ENCODE peak calls at places on chromosomes 16 and 17, in six cellular contexts. B, C, G, F, J and Z are unnamed samples.

GRCh38 chr17:77494664-77495435 is 354.1 kb downstream of the SEC14L1 start:
- DNase-seq in J (peak), F (peak), G (peak), C (peak), B (peak), Z (peak)

GRCh38 chr16:84107921-84108320 is 8.8 kb downstream of the MBTPS1 start:
- DNase-seq in G (no peak), J (no peak), F (no peak), B (no peak), C (no peak), Z (no peak)

GRCh38 chr17:47970725-47971511 is at the start of gene CDK5RAP3:
- DNase-seq in C (peak), F (peak), G (peak), B (peak), J (peak), Z (peak)

GRCh38 chr17:27295945-27296344 is 2.0 kb downstream of the WSB1 start:
- DNase-seq in J (no peak), F (no peak), C (no peak), B (no peak), G (peak), Z (no peak)

GRCh38 chr16:87582221-87582965 is 19.9 kb upstream of the JPH3 start:
- DNase-seq in F (no peak), J (no peak), B (no peak), G (no peak), C (peak), Z (no peak)

GRCh38 chr17:16191604-16192003 is 23.7 kb downstream of the NCOR1 start:
- DNase-seq in G (no peak), J (no peak), B (no peak), F (no peak), C (no peak), Z (no peak)

GRCh38 chr17:54967621-54968258 is 714 bp downstream of the COX11 start:
- DNase-seq in J (no peak), G (peak), C (no peak), B (no peak), F (peak), Z (peak)

GRCh38 chr17:33056392-33057146 is 64.9 kb downstream of the SPACA3 start:
- DNase-seq in G (no peak), C (no peak), F (no peak), J (no peak), B (no peak), Z (no peak)

GRCh38 chr17:69870091-69870530 is 204.9 kb upstream of the KCNJ16 start:
- DNase-seq in J (no peak), B (no peak), C (no peak), F (no peak), G (peak), Z (no peak)

GRCh38 chr17:42283241-42284019 is 4.9 kb upstream of the STAT5A start:
- DNase-seq in C (no peak), G (no peak), B (no peak), J (no peak), F (no peak), Z (no peak)

GRCh38 chr16:84239910-84240309 is at the start of gene KCNG4:
- DNase-seq in J (no peak), C (no peak), G (no peak), F (no peak), B (no peak), Z (no peak)

GRCh38 chr17:11240041-11240801 is 792 bp upstream of the SHISA6 start:
- DNase-seq in J (no peak), F (no peak), C (peak), B (no peak), G (no peak), Z (no peak)

GRCh38 chr17:19762515-19762961 is 14.4 kb upstream of the ALDH3A1 start:
- DNase-seq in F (no peak), B (peak), C (peak), G (peak), J (peak), Z (no peak)

GRCh38 chr17:69677130-69677529 is 262.6 kb downstream of the MAP2K6 start:
- DNase-seq in C (no peak), G (no peak), B (no peak), F (no peak), J (no peak), Z (no peak)

GRCh38 chr17:41705271-41705991 is 6.7 kb upstream of the GAST start:
- DNase-seq in J (no peak), C (no peak), F (no peak), B (no peak), G (no peak), Z (no peak)

GRCh38 chr16:69036399-69037091 is 68.9 kb upstream of the HAS3 start:
- DNase-seq in B (no peak), J (no peak), F (no peak), G (peak), C (no peak), Z (no peak)

GRCh38 chr16:3094289-3095027 is 4.6 kb downstream of the ZSCAN10 start:
- DNase-seq in J (peak), C (no peak), F (peak), B (peak), G (peak), Z (no peak)

GRCh38 chr17:30922235-30922993 is 669 bp downstream of the ADAP2 start:
- DNase-seq in C (no peak), F (no peak), J (no peak), B (no peak), G (peak), Z (no peak)

GRCh38 chr16:84529607-84530006 is 25.1 kb upstream of the MEAK7 start:
- DNase-seq in C (no peak), B (no peak), J (no peak), F (no peak), G (no peak), Z (no peak)

GRCh38 chr17:2192367-2193028 is 111.1 kb downstream of the SMG6 start:
- DNase-seq in J (no peak), C (no peak), F (peak), B (peak), G (peak), Z (no peak)
- H3K27ac ChIP-seq in J (no peak), C (peak), F (peak), B (no peak), G (no peak), Z (no peak)

DNA sequence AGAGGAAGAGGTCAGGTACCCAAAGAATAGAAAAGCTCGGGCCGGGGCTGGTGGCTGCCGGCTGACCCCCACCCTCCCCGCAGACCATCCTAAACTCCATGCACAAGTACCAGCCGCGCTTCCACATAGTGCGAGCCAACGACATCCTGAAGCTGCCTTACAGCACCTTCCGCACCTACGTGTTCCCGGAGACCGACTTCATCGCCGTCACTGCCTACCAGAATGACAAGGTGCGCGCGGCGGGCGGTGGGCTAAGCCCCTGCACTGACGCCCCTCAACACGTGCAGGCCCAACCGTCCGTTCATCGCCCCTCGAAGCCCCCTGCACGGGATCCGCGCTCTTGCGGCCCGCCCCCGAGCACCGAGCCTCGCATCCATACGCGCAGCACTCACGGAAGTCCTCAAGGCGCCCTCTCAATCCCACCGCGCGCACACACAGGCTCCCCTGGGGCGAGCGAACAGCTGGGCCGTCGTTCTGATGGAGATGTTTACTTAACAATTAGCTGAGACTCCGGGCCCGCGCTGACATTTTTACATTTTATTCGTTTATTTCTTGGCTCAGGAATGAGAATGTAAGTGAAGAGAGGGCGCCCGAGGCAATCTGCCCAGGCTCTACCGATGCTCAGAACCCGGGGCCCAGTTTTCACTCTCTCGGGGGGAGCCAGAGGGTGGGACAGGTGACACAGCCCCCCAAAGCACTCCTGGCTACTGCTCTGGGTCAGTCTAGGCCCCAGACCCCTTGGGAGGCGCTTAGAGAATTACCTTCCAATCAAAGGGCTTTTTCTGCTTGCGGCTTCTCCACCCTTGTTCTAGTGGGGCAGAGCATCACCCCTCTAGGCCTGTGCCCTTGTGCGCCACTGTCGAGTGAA is 3.6 kb downstream of the TBX2 start:
- DNase-seq in G (no peak), B (no peak), F (no peak), J (no peak), C (no peak), Z (no peak)
- H3K27ac ChIP-seq in G (no peak), B (no peak), F (no peak), J (no peak), C (peak), Z (no peak)

GRCh38 chr17:76138896-76139248 is 2.2 kb downstream of the FOXJ1 start:
- DNase-seq in C (no peak), G (no peak), B (no peak), F (no peak), J (no peak), Z (no peak)

GRCh38 chr17:76137351-76138233 is 3.5 kb downstream of the FOXJ1 start:
- DNase-seq in G (no peak), C (no peak), F (no peak), B (no peak), J (no peak), Z (no peak)

GRCh38 chr17:76137026-76137350 is 4.1 kb downstream of the FOXJ1 start:
- DNase-seq in J (no peak), F (no peak), G (no peak), B (no peak), C (no peak), Z (no peak)

GRCh38 chr17:76139261-76139752 is 1.7 kb downstream of the FOXJ1 start:
- DNase-seq in J (no peak), C (no peak), G (peak), B (no peak), F (no peak), Z (no peak)

DNA sequence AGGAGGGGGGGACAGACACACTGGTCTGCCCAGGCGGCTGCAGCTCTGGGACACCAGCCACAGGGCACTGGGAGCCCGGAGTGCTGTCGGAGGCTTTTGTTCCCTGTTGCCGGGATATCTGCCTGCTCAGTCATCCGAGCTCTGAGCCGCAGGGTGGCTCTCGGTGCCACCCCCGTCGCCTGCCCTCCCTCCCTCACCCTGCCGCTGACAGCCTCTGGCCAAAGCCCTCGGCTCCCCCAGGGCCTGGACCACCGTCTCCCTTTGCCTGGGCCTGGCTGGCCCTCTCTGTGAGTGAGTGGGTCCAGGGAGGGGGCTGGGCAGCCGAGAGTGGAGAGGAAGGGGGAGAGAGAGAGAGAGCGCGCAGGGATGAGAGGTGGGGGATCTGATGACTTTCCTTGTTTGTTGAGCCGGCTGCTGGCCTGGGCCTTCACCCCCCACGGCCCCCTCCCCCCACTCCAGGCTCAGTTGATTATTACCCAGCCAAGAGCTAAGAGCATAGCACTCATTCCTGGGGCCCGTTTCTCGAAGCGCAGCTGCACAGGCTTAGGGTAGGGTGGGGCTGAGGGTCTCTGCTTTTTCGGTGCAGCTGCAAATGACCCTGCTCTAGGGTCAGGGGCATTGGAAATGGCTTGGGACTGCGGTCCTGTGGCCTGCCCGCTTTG is 2.7 kb downstream of the FOXJ1 start:
- DNase-seq in C (no peak), F (no peak), B (no peak), J (no peak), G (no peak), Z (no peak)
- H3K27ac ChIP-seq in C (no peak), F (no peak), B (no peak), J (no peak), G (no peak), Z (no peak)

DNA sequence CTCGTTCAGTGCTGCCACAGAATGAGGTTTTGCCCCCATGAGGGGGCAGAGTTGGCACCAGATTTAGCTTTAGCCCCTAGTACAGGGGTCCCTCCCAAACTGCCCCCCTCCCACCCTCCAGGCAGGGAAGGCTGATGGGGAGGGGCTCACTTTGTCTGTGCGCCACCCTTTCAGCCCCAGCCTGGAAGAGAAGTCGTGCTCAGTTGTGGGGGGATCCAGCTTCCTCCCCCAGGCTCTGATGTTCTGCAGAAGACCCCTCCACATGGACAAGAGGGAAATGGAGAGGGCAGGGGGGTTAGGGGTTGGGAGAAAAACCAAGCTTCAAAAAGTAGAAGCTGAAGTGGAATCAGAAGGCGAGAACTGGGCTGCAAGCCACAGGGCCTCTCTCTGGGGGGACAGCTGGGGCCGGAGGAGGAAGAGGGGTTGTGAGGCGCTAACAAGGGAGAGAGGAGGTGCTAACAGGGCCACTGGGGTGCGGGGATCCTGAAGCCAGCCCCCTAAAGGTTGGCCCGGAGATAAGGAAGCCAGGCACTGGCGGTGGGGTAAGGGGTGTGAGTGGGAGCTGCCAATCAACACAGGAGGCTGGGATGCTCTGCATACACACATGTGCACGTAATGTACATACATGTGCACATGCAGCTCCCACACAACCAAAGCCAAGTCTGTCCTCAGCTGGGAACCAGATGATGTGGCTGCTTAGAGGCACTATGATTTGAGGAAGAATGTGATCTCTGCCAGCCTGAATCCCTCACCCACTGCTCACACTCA is 7.0 kb upstream of the TMEM92 start:
- DNase-seq in C (no peak), G (no peak), J (no peak), F (no peak), B (no peak), Z (no peak)
- H3K27ac ChIP-seq in C (peak), G (no peak), J (no peak), F (peak), B (no peak), Z (peak)

GRCh38 chr17:40022961-40023541 is 7.8 kb downstream of the CSF3 start:
- DNase-seq in J (no peak), C (no peak), B (no peak), F (no peak), G (no peak), Z (no peak)

GRCh38 chr17:40020146-40020545 is 4.9 kb downstream of the CSF3 start:
- DNase-seq in B (no peak), F (no peak), G (no peak), C (no peak), J (no peak), Z (no peak)

GRCh38 chr17:40022497-40022896 is 7.3 kb downstream of the CSF3 start:
- DNase-seq in J (no peak), C (no peak), G (no peak), B (no peak), F (no peak), Z (no peak)

GRCh38 chr17:40019140-40019991 is 4.1 kb downstream of the CSF3 start:
- DNase-seq in G (no peak), F (no peak), J (no peak), B (no peak), C (no peak), Z (no peak)

DNA sequence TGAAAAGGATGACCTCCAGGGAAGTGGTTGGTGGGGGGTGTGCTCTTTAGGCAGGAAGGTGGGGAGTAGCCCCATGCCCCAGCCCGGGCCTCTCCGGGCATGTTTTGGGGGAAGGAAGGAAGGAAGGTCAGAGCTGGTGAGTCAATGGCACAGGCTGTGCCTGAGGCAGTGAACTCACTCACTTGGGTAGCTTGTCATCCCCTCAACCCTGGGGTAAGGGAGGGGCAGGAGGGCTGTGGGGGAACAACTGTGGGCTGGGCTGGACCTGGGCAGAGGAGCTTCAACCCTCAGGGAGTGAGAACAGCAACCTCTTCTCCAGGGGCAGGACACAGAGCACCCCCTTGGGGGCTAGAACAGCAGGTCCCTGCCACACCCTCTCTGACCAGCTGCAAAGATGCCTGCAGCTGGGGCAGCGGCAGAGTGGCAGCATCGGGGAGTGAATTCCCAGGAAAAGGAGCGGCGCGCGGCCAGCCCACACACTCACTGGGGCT is 6.3 kb downstream of the CSF3 start:
- DNase-seq in F (no peak), J (no peak), B (no peak), C (no peak), G (no peak), Z (no peak)
- H3K27ac ChIP-seq in F (no peak), J (no peak), B (no peak), C (peak), G (no peak), Z (no peak)

GRCh38 chr16:31277659-31278260 is 18.0 kb downstream of the ITGAM start:
- DNase-seq in G (no peak), C (no peak), B (no peak), F (no peak), J (no peak), Z (no peak)
- H3K27ac ChIP-seq in G (no peak), C (no peak), B (no peak), F (no peak), J (no peak), Z (no peak)

GRCh38 chr17:74567397-74567796 is at the start of gene CD300H:
- DNase-seq in C (no peak), G (no peak), J (no peak), F (no peak), B (no peak), Z (no peak)

GRCh38 chr17:74568116-74568873 is 986 bp upstream of the CD300H start:
- DNase-seq in G (no peak), J (no peak), C (no peak), F (no peak), B (no peak), Z (no peak)

GRCh38 chr17:74566132-74566753 is 1.1 kb downstream of the CD300H start:
- DNase-seq in G (peak), C (peak), B (no peak), J (no peak), F (peak), Z (peak)

GRCh38 chr17:74569392-74570003 is 2.2 kb upstream of the CD300H start:
- DNase-seq in F (peak), J (no peak), C (peak), B (no peak), G (peak), Z (peak)

DNA sequence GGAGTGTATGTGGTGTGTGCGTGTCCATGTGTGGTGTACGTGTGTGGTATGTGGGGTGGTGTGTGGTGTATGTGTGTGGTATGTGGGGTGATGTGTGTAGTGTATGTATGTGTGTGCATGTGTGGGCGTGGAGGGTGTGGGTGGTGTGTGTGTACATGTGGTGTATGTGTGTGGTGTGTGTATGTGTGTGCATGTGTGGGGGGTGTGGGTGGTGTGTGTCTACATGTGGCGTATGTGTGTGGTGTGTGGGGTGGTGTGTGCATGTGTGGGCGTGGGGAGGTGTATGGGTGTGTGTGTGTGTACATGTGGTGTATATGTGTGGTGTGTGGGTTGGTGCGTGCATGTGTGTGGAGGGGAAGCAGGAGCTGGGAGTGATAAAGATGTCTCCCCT is 1.7 kb upstream of the CD300H start:
- DNase-seq in C (no peak), F (no peak), G (no peak), J (no peak), B (no peak), Z (no peak)
- H3K27ac ChIP-seq in C (no peak), F (peak), G (no peak), J (no peak), B (no peak), Z (no peak)

DNA sequence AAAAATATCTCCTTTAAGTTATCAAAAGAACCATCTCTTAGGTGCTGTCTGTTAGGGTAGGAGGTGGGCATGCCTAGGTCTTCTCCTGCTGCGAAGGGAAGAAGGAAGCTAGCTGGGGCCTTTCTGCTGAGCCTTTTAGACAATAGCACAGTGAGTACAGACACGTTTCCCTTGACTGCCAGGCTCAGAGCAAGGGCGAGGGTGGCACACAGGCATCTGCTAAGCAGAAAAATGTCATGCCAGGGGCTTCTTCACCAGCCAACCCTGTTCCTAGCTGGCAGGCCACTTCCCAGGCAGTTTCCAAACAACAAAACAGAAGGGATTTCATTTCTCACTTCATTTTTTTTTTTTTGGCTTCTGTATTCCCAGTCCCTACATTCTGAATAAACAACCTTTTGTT is 168.1 kb upstream of the MAF start:
- DNase-seq in J (no peak), C (peak), F (no peak), G (no peak), B (no peak), Z (no peak)
- H3K27ac ChIP-seq in J (no peak), C (peak), F (no peak), G (no peak), B (no peak), Z (no peak)